ENCODE peak calls at places on chromosomes 11 and 22, in seven cellular contexts. T is foreskin fibroblast; W is neural progenitor cell; S is MM.1S; I is fibroblast of mammary gland; C is CD4-positive, alpha-beta T cell; Q is fibroblast of lung. D is an unnamed sample.

GRCh38 chr22:19913337-19913936 is 28.1 kb upstream of the COMT start:
- DNase-seq in T (no peak), W (no peak), S (no peak), I (no peak), C (no peak), Q (no peak), D (no peak)

GRCh38 chr22:32539631-32540449 is 65.2 kb downstream of the FBXO7 start:
- DNase-seq in T (no peak), W (no peak), S (peak; percentile 94), I (no peak), C (no peak), Q (peak; percentile 67), D (no peak)

GRCh38 chr11:70153133-70153727 is 49.9 kb upstream of the FADD start:
- DNase-seq in T (no peak), W (no peak), S (no peak), I (no peak), C (no peak), Q (peak; percentile 43), D (no peak)

GRCh38 chr11:63868399-63869064 is 29.6 kb downstream of the MARK2 start:
- DNase-seq in T (no peak), W (no peak), S (no peak), I (no peak), C (no peak), Q (no peak), D (no peak)

GRCh38 chr22:39664485-39665200 is 94.1 kb downstream of the CACNA1I start:
- DNase-seq in T (no peak), W (peak; percentile 92), S (no peak), I (no peak), C (peak; percentile 23), Q (no peak), D (no peak)

GRCh38 chr11:2963112-2963754 is 28.9 kb downstream of the NAP1L4 start:
- DNase-seq in T (no peak), W (no peak), S (no peak), I (no peak), C (no peak), Q (no peak), D (no peak)

GRCh38 chr22:39292561-39293074 is 26.8 kb downstream of the RPL3 start:
- DNase-seq in T (peak; percentile 93), W (peak; percentile 77), S (no peak), I (peak; percentile 87), C (no peak), Q (peak; percentile 96), D (peak; percentile 88)

GRCh38 chr22:17968126-17968525 is 56.2 kb downstream of the MICAL3 start:
- DNase-seq in T (no peak), W (no peak), S (no peak), I (no peak), C (no peak), Q (no peak), D (no peak)

GRCh38 chr11:35146074-35146521 is 7.1 kb downstream of the CD44 start:
- DNase-seq in T (no peak), W (no peak), S (peak; percentile 62), I (no peak), C (peak; percentile 49), Q (no peak), D (no peak)

GRCh38 chr11:107250017-107250416 is 207.6 kb downstream of the CWF19L2 start:
- DNase-seq in T (no peak), W (no peak), S (no peak), I (no peak), C (no peak), Q (no peak), D (no peak)

GRCh38 chr22:19733755-19734154 is 10.4 kb downstream of the GP1BB start:
- DNase-seq in T (no peak), W (no peak), S (no peak), I (no peak), C (no peak), Q (no peak), D (no peak)

GRCh38 chr11:125168875-125169537 is 4.5 kb downstream of the PKNOX2 start:
- DNase-seq in T (no peak), W (no peak), S (no peak), I (no peak), C (no peak), Q (no peak), D (no peak)

GRCh38 chr11:122741613-122742012 is 86.1 kb downstream of the UBASH3B start:
- DNase-seq in T (no peak), W (no peak), S (no peak), I (peak; percentile 82), C (no peak), Q (no peak), D (no peak)

GRCh38 chr11:11989774-11990744 is 18.4 kb downstream of the DKK3 start:
- DNase-seq in T (peak; percentile 29), W (no peak), S (no peak), I (peak; percentile 76), C (no peak), Q (peak; percentile 38), D (no peak)

GRCh38 chr11:88886796-88887195 is 179.0 kb downstream of the GRM5 start:
- DNase-seq in T (peak; percentile 34), W (peak; percentile 70), S (peak; percentile 61), I (peak; percentile 68), C (peak; percentile 6), Q (no peak), D (peak; percentile 40)

GRCh38 chr22:24536089-24536488 is 18.8 kb downstream of the GUCD1 start:
- DNase-seq in T (no peak), W (no peak), S (no peak), I (peak; percentile 21), C (no peak), Q (no peak), D (no peak)

GRCh38 chr11:117597083-117597482 is 199.9 kb downstream of the DSCAML1 start:
- DNase-seq in T (peak; percentile 10), W (peak; percentile 83), S (peak; percentile 61), I (peak; percentile 38), C (peak; percentile 14), Q (peak; percentile 36), D (peak; percentile 5)

GRCh38 chr11:108685419-108686161 is 20.7 kb downstream of the DDX10 start:
- DNase-seq in T (no peak), W (no peak), S (no peak), I (no peak), C (no peak), Q (peak; percentile 44), D (no peak)

GRCh38 chr11:78453140-78453935 is 35.7 kb upstream of the GAB2 start:
- DNase-seq in T (no peak), W (no peak), S (peak; percentile 88), I (peak; percentile 17), C (no peak), Q (peak; percentile 52), D (no peak)

GRCh38 chr22:29203456-29203855 is 2.2 kb upstream of the EMID1 start:
- DNase-seq in T (no peak), W (no peak), S (peak; percentile 10), I (no peak), C (no peak), Q (no peak), D (no peak)

GRCh38 chr11:628056-628455 is 1.1 kb upstream of the SCT start:
- DNase-seq in T (no peak), W (no peak), S (no peak), I (no peak), C (no peak), Q (no peak), D (no peak)

GRCh38 chr11:630871-631270 is 3.9 kb upstream of the SCT start:
- DNase-seq in T (no peak), W (no peak), S (no peak), I (no peak), C (no peak), Q (no peak), D (no peak)

GRCh38 chr11:627273-627585 is 248 bp upstream of the SCT start:
- DNase-seq in T (no peak), W (no peak), S (no peak), I (no peak), C (no peak), Q (no peak), D (no peak)

GRCh38 chr11:626475-627272 is at the start of gene SCT:
- DNase-seq in T (no peak), W (peak; percentile 36), S (no peak), I (no peak), C (no peak), Q (no peak), D (no peak)

GRCh38 chr11:629237-629583 is 2.2 kb upstream of the SCT start:
- DNase-seq in T (no peak), W (no peak), S (peak; percentile 77), I (no peak), C (no peak), Q (peak; percentile 43), D (no peak)
- TF ChIP-seq CTCF in T (no peak), W (no peak), S (peak; percentile 29), I (no peak), C (no peak), Q (no peak), D (no peak)

GRCh38 chr11:91041626-91042025 is 818.8 kb upstream of the CHORDC1 start:
- DNase-seq in T (no peak), W (no peak), S (no peak), I (no peak), C (no peak), Q (no peak), D (no peak)
- TF ChIP-seq CTCF in T (no peak), W (no peak), S (no peak), I (no peak), C (no peak), Q (peak; percentile 25), D (no peak)

DNA sequence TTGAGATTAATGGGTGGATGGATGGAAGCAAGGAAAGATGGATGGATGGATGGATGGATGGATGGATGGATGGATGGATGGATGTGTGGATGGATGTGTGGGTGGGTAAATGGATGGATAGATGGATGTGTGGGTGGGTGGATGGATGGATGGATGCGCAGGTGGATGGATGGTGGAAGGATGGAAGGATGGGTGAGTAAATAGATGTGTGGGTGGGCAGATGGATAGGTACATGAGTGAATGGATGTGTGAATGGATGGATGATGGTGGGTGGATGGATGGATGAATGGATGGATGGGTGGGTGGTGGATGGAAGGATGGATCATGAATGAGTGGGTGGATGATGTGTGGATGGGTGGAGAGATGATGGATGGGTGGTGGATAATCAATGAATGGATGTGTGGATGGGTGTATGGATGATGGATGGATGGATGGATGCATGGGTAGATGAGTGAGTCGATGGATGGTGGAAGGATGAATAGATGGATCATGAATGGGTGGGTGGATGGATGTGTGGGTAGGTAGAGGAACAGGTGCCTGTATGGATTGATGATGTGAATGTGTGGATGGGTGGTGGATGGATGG is 375.2 kb downstream of the BRD1 start:
- DNase-seq in T (no peak), W (no peak), S (no peak), I (no peak), C (no peak), Q (no peak), D (no peak)
- TF ChIP-seq CTCF in T (no peak), W (no peak), S (no peak), I (no peak), C (no peak), Q (no peak), D (no peak)

GRCh38 chr11:13207665-13208594 is 69.7 kb upstream of the BMAL1 start:
- DNase-seq in T (peak; percentile 76), W (no peak), S (peak; percentile 8), I (peak; percentile 91), C (no peak), Q (peak; percentile 91), D (peak; percentile 54)

GRCh38 chr11:13207270-13207664 is 70.3 kb upstream of the BMAL1 start:
- DNase-seq in T (no peak), W (no peak), S (no peak), I (no peak), C (no peak), Q (no peak), D (no peak)

GRCh38 chr11:13208921-13209320 is 68.7 kb upstream of the BMAL1 start:
- DNase-seq in T (no peak), W (no peak), S (no peak), I (no peak), C (no peak), Q (peak; percentile 49), D (no peak)

GRCh38 chr11:13209379-13209778 is 68.2 kb upstream of the BMAL1 start:
- DNase-seq in T (no peak), W (no peak), S (no peak), I (no peak), C (no peak), Q (no peak), D (no peak)

GRCh38 chr11:13210424-13210823 is 67.2 kb upstream of the BMAL1 start:
- DNase-seq in T (peak; percentile 72), W (peak; percentile 88), S (peak; percentile 31), I (peak; percentile 84), C (no peak), Q (peak; percentile 75), D (peak; percentile 76)
- TF ChIP-seq CTCF in T (peak; percentile 67), W (peak; percentile 80), S (peak; percentile 59), I (peak; percentile 74), C (peak; percentile 38), Q (peak; percentile 76), D (peak; percentile 86)